ENCODE peak calls at places on chromosomes 2 and 18, in four cellular contexts. O, T, H and Y are unnamed samples.

GRCh38 chr18:59765343-59765742 is 68.1 kb upstream of the CCBE1 start:
- DNase-seq in O (no peak), T (no peak), H (no peak), Y (no peak)

GRCh38 chr18:26863921-26864497 is 1.5 kb downstream of the AQP4 start:
- DNase-seq in O (no peak), T (no peak), H (no peak), Y (no peak)

GRCh38 chr2:26460613-26461031 is 17.3 kb downstream of the OTOF start:
- DNase-seq in O (no peak), T (no peak), H (no peak), Y (no peak)

GRCh38 chr18:48983793-48984437 is 33.1 kb upstream of the SMAD7 start:
- DNase-seq in O (no peak), T (no peak), H (no peak), Y (peak)

GRCh38 chr2:236752111-236752510 is 182.5 kb downstream of the ACKR3 start:
- DNase-seq in O (no peak), T (no peak), H (no peak), Y (no peak)

GRCh38 chr2:99615247-99615771 is 125.5 kb upstream of the REV1 start:
- DNase-seq in O (no peak), T (no peak), H (no peak), Y (no peak)

GRCh38 chr2:240714747-240715725 is 23.4 kb downstream of the AQP12A start:
- DNase-seq in O (no peak), T (no peak), H (no peak), Y (no peak)

GRCh38 chr2:19988600-19988999 is 1.3 kb downstream of the WDR35 start:
- DNase-seq in O (no peak), T (no peak), H (no peak), Y (no peak)

GRCh38 chr2:21267232-21267835 is 143.6 kb downstream of the TDRD15 start:
- DNase-seq in O (no peak), T (no peak), H (no peak), Y (no peak)

GRCh38 chr2:126936219-126936618 is 37.5 kb downstream of the TEX51 start:
- DNase-seq in O (no peak), T (no peak), H (no peak), Y (no peak)

GRCh38 chr2:120398961-120399888 is 53.3 kb downstream of the INHBB start:
- DNase-seq in O (no peak), T (no peak), H (no peak), Y (no peak)

GRCh38 chr2:52732849-52733395 is 1034.7 kb upstream of the CHAC2 start:
- DNase-seq in O (no peak), T (no peak), H (no peak), Y (no peak)

GRCh38 chr2:84939426-84940087 is 31.4 kb upstream of the KCMF1 start:
- DNase-seq in O (peak), T (no peak), H (peak), Y (no peak)

GRCh38 chr2:101446869-101447268 is 28.0 kb downstream of the RFX8 start:
- DNase-seq in O (no peak), T (peak), H (no peak), Y (no peak)

GRCh38 chr2:207467716-207468347 is 61.9 kb upstream of the CREB1 start:
- DNase-seq in O (no peak), T (peak), H (no peak), Y (no peak)

GRCh38 chr2:128321784-128322650 is 3.3 kb upstream of the HS6ST1 start:
- DNase-seq in O (peak), T (peak), H (peak), Y (peak)

GRCh38 chr18:22420649-22421048 is 2.9 kb upstream of the CTAGE1 start:
- DNase-seq in O (no peak), T (no peak), H (no peak), Y (no peak)

GRCh38 chr2:84493494-84493893 is 22.8 kb upstream of the DNAH6 start:
- DNase-seq in O (no peak), T (peak), H (no peak), Y (no peak)

GRCh38 chr18:6270791-6271216 is 143.9 kb downstream of the L3MBTL4 start:
- DNase-seq in O (no peak), T (no peak), H (no peak), Y (no peak)

GRCh38 chr2:203418271-203418670 is 90.1 kb downstream of the ABI2 start:
- DNase-seq in O (no peak), T (no peak), H (no peak), Y (no peak)

GRCh38 chr2:37449686-37450392 is 105.4 kb downstream of the QPCT start:
- DNase-seq in O (no peak), T (no peak), H (no peak), Y (no peak)

GRCh38 chr18:13239557-13239956 is 21.0 kb downstream of the LDLRAD4 start:
- DNase-seq in O (no peak), T (no peak), H (no peak), Y (no peak)

GRCh38 chr2:73359915-73360697 is 25.5 kb upstream of the ALMS1 start:
- DNase-seq in O (no peak), T (no peak), H (no peak), Y (no peak)

GRCh38 chr18:1510542-1511179 is 606.0 kb downstream of the ADCYAP1 start:
- DNase-seq in O (no peak), T (no peak), H (no peak), Y (no peak)

GRCh38 chr2:241560883-241561474 is 2.4 kb downstream of the BOK start:
- DNase-seq in O (no peak), T (no peak), H (no peak), Y (no peak)

GRCh38 chr18:69326094-69326493 is 74.6 kb upstream of the DOK6 start:
- DNase-seq in O (no peak), T (no peak), H (no peak), Y (no peak)

GRCh38 chr2:17518212-17519154 is at the start of gene RAD51AP2:
- DNase-seq in O (no peak), T (no peak), H (no peak), Y (no peak)

GRCh38 chr18:56298935-56299334 is 339.5 kb downstream of the TXNL1 start:
- DNase-seq in O (no peak), T (no peak), H (no peak), Y (no peak)

GRCh38 chr2:72032481-72033041 is 115.1 kb downstream of the CYP26B1 start:
- DNase-seq in O (no peak), T (no peak), H (no peak), Y (no peak)

GRCh38 chr2:157194097-157194688 is 63.3 kb upstream of the GALNT5 start:
- DNase-seq in O (no peak), T (no peak), H (no peak), Y (peak)

GRCh38 chr2:43340945-43341356 is 114.5 kb upstream of the ZFP36L2 start:
- DNase-seq in O (no peak), T (no peak), H (no peak), Y (no peak)

GRCh38 chr2:215870088-215870490 is 143.3 kb downstream of the MREG start:
- DNase-seq in O (no peak), T (peak), H (no peak), Y (no peak)